ENCODE peak calls at places on chromosomes 5 and 9, in ten cellular contexts. U is Panc1, Y is HCT116, R is endothelial cell of umbilical vein, N is sigmoid colon, K is HepG2, Q is prostate gland, H is H1, O is breast epithelium, L is HL-60. I is an unnamed sample.

GRCh38 chr9:77954619-77955018 is 77.0 kb downstream of the GNAQ start:
- DNase-seq in H (no peak), L (no peak), O (no peak), K (no peak), Y (no peak), N (no peak), U (no peak), Q (no peak), R (no peak), I (no peak)

GRCh38 chr5:34586117-34586885 is 69.8 kb upstream of the RAI14 start:
- DNase-seq in L (no peak), H (no peak), K (peak), Y (no peak), O (no peak), R (peak), U (peak), Q (no peak), N (no peak), I (no peak)

GRCh38 chr5:109585012-109585599 is 104.6 kb upstream of the MAN2A1 start:
- DNase-seq in R (peak), K (no peak), L (no peak), Y (no peak), N (no peak), U (no peak), O (no peak), Q (no peak), H (no peak), I (no peak)

GRCh38 chr5:160604484-160604883 is 182.8 kb downstream of the PTTG1 start:
- DNase-seq in H (no peak), Q (no peak), R (no peak), Y (no peak), O (no peak), U (no peak), K (no peak), N (no peak), L (no peak), I (no peak)

GRCh38 chr9:1208185-1208584 is 158.0 kb downstream of the DMRT2 start:
- DNase-seq in K (no peak), U (no peak), Q (no peak), Y (no peak), H (no peak), O (no peak), R (no peak), N (no peak), L (no peak), I (no peak)

GRCh38 chr5:79702606-79703380 is 13.2 kb downstream of the CMYA5 start:
- DNase-seq in Q (no peak), Y (no peak), O (no peak), L (peak), H (no peak), K (peak), N (no peak), R (peak), U (no peak), I (no peak)

GRCh38 chr9:105046907-105047651 is 119.1 kb upstream of the ABCA1 start:
- DNase-seq in O (no peak), U (no peak), R (no peak), H (no peak), K (no peak), Y (no peak), Q (no peak), N (no peak), L (no peak), I (no peak)

GRCh38 chr5:162068412-162068811 is 839 bp downstream of the GABRG2 start:
- DNase-seq in Q (no peak), U (no peak), R (no peak), Y (no peak), O (no peak), K (peak), L (peak), H (peak), N (no peak), I (no peak)

GRCh38 chr9:83526221-83526620 is 12.0 kb downstream of the FRMD3 start:
- DNase-seq in U (no peak), L (no peak), R (no peak), O (no peak), H (no peak), N (no peak), Y (no peak), Q (no peak), K (no peak), I (no peak)

GRCh38 chr5:150619359-150620230 is 20.9 kb upstream of the SYNPO start:
- DNase-seq in Q (no peak), R (peak), O (no peak), K (no peak), U (no peak), L (no peak), H (no peak), N (no peak), Y (no peak), I (no peak)

GRCh38 chr9:98792096-98792490 is 4.3 kb downstream of the ANKS6 start:
- DNase-seq in O (no peak), H (no peak), R (no peak), U (no peak), N (no peak), L (no peak), K (no peak), Q (no peak), Y (no peak), I (no peak)

GRCh38 chr9:98790601-98791146 is 5.7 kb downstream of the ANKS6 start:
- DNase-seq in H (no peak), Q (no peak), K (no peak), Y (no peak), R (no peak), U (no peak), L (no peak), O (no peak), N (no peak), I (no peak)

GRCh38 chr9:98789765-98790600 is 6.4 kb downstream of the ANKS6 start:
- DNase-seq in Q (no peak), K (no peak), R (no peak), N (no peak), H (no peak), Y (no peak), U (no peak), O (no peak), L (no peak), I (no peak)

GRCh38 chr9:98793031-98793430 is 3.3 kb downstream of the ANKS6 start:
- DNase-seq in L (no peak), N (no peak), Q (no peak), H (no peak), O (peak), K (no peak), R (no peak), U (no peak), Y (no peak), I (no peak)

DNA sequence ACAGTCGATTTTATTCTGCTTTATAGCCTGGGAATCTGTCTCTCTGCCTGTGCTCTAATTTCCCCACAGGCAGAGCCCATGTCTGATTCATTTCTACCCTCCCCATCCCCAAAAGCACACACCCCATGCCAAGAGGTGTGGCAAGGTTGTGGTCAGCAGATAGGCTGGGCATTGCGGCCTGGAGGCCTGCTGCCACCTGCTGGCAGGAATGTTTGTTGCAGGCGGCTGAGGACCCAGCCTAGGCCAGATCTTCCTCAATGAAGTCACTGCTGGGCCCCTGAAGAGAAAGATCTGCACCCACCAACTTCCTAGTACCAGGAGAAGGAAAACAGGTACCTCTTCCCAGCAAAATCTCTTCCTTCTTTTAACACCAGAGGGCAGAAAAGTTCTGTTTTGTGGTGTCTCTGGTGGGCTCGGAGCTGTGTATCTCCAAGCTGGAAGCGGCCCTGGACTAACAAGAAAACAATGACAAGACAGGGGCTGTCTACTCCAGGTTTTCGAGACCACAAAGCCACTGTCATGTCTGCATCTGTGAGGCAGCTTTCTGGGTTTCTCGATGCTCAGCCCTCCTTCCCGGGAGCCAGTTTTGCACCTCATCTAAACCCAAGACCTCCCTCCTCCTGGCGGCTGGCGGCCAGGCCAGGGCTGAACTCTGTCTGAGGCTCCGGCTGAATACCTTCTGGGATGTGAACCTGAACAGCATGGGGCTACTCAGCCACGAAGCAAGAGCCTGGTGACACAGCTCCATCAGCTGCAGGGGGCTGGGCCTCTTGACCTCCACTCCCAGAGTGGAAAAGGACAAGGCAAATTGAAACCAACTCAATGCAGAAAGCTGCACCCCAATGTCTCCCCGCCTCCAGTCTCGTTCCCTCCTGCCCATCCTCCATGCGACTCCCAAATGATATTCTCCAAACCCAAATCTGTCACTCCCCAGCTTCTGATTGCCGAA is 4.9 kb downstream of the ANKS6 start:
- DNase-seq in H (peak), U (peak), Y (peak), O (peak), L (peak), R (peak), N (peak), K (peak), Q (peak), I (peak)
- TF ChIP-seq POLR2AphosphoS5 in H (no peak), U (no peak), Y (peak), O (peak), L (no peak), R (no peak), N (peak), K (no peak), Q (peak), I (peak)

GRCh38 chr9:121550569-121551512 is 51.2 kb upstream of the GGTA1 start:
- DNase-seq in H (peak), Q (peak), K (peak), U (no peak), O (peak), Y (peak), R (peak), L (peak), N (peak), I (peak)
- H3K4me3 ChIP-seq in H (peak), Q (peak), K (peak), U (peak), O (peak), Y (peak), R (no peak), L (no peak), N (peak), I (peak)

GRCh38 chr5:137995747-137996123 is 37.1 kb downstream of the FAM13B start:
- DNase-seq in N (no peak), O (no peak), U (no peak), Y (no peak), R (no peak), Q (no peak), K (no peak), L (no peak), H (no peak), I (no peak)
- TF ChIP-seq POLR2AphosphoS5 in N (no peak), O (no peak), U (no peak), Y (no peak), R (no peak), Q (no peak), K (no peak), L (no peak), H (no peak), I (no peak)

DNA sequence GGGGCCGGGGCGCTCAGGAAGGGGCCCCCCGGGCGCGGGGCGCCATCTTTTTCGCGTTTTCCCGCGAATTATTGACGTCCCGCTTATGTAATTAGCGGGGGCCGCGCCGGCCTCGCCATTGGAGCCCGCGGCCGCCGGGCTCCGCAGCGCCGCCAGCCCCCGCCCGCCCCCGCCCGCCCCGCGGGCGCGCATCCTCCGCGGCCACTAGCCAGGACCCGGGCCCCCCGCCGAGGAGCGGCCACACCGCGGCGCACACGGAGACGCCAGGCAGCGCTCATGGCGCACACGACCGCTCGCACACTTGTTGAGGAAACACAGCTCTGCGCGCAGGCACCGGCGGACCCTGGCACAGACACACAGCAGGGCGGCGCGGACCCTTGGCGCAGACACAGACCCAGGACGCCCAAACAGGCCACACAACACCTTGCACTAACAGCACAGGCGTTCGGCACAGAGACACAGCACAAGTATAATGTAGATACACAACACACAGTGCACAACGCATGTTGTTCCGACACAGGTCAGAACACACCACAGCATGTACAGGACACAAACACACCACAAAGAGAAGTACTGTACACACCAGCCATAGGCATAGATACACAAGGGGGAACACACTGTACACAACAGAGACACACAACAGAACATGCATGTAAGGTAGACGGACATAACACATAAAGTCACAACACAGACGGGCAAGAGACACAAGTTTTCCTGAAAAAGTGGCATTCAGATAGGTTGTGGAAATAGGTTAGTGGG is 467 bp upstream of the PHF19 start:
- DNase-seq in Q (peak), H (no peak), Y (no peak), U (no peak), L (peak), K (peak), R (peak), O (no peak), N (peak), I (peak)
- H3K4me3 ChIP-seq in Q (peak), H (peak), Y (peak), U (peak), L (peak), K (peak), R (peak), O (peak), N (peak), I (peak)

GRCh38 chr5:145834917-145835838 is at the start of gene PRELID2:
- DNase-seq in U (peak), N (peak), L (peak), R (peak), K (peak), O (peak), Q (peak), H (peak), Y (peak), I (peak)
- TF ChIP-seq POLR2AphosphoS5 in U (peak), N (peak), L (no peak), R (peak), K (peak), O (peak), Q (peak), H (no peak), Y (peak), I (peak)

DNA sequence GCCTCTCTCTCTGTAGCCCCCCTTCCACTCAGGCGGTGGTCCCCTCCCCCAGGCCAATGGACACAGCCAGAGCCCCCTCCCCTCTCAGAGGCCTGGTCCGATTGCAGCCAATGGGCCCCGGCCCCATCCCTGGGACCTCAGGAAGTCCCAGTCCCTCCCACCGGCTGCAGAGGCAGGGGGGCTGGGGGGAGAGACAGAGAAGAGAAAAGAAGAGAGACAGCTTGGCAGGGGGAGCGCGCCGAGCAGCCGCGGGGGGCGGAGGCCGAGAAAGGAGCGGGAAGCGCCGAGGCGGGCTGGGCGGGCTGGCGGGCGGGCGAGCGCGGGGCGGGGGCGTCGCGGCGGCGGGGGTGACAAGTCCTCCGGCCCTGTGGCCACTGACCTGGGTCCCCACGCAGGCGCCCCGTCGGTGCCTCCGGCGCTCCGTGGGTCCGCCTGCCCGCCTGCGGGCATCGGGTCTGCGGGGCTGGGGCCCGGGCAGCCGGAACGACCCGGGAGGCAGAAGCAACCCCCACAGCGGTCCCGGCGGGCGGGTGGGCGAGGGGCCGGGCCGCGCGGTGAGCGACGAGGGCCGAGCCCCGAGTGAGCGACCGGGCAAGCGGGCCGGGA is 11.8 kb downstream of the CNTFR start:
- DNase-seq in K (no peak), N (no peak), O (no peak), Y (no peak), H (no peak), L (no peak), R (no peak), U (no peak), Q (no peak), I (no peak)
- H3K4me3 ChIP-seq in K (no peak), N (peak), O (peak), Y (no peak), H (peak), L (no peak), R (no peak), U (no peak), Q (peak), I (peak)

GRCh38 chr9:16236882-16237281 is 633.6 kb downstream of the BNC2 start:
- DNase-seq in Y (no peak), H (no peak), Q (no peak), L (no peak), N (peak), U (no peak), K (no peak), O (no peak), R (no peak), I (no peak)

GRCh38 chr9:16241231-16241630 is 629.2 kb downstream of the BNC2 start:
- DNase-seq in H (no peak), Q (no peak), U (no peak), L (no peak), N (no peak), R (no peak), Y (no peak), O (no peak), K (no peak), I (no peak)

GRCh38 chr9:16230731-16231130 is 639.7 kb downstream of the BNC2 start:
- DNase-seq in L (no peak), K (no peak), Q (no peak), N (peak), R (no peak), Y (no peak), U (no peak), O (no peak), H (no peak), I (no peak)

GRCh38 chr9:16238730-16239129 is 631.7 kb downstream of the BNC2 start:
- DNase-seq in R (no peak), Y (no peak), H (no peak), K (no peak), Q (no peak), N (no peak), O (no peak), U (no peak), L (no peak), I (no peak)

GRCh38 chr9:16236326-16236725 is 634.1 kb downstream of the BNC2 start:
- DNase-seq in R (no peak), K (no peak), N (peak), U (no peak), Q (no peak), L (no peak), O (no peak), H (no peak), Y (no peak), I (no peak)
- TF ChIP-seq POLR2AphosphoS5 in R (no peak), K (no peak), N (peak), U (no peak), Q (no peak), L (no peak), O (peak), H (no peak), Y (no peak), I (peak)

GRCh38 chr9:3240651-3241268 is 285.0 kb downstream of the RFX3 start:
- DNase-seq in N (peak), O (peak), Q (peak), U (peak), R (peak), Y (peak), L (peak), H (peak), K (peak), I (peak)

GRCh38 chr9:3237121-3237520 is 288.7 kb downstream of the RFX3 start:
- DNase-seq in Y (no peak), K (no peak), O (no peak), L (no peak), H (no peak), U (no peak), N (no peak), R (no peak), Q (no peak), I (no peak)

GRCh38 chr9:3238241-3238640 is 287.6 kb downstream of the RFX3 start:
- DNase-seq in Q (no peak), Y (no peak), K (peak), U (no peak), N (no peak), R (no peak), H (no peak), O (no peak), L (no peak), I (no peak)

GRCh38 chr9:3241290-3241689 is 284.5 kb downstream of the RFX3 start:
- DNase-seq in H (no peak), N (no peak), K (no peak), Q (no peak), R (no peak), O (no peak), U (no peak), L (no peak), Y (no peak), I (no peak)

DNA sequence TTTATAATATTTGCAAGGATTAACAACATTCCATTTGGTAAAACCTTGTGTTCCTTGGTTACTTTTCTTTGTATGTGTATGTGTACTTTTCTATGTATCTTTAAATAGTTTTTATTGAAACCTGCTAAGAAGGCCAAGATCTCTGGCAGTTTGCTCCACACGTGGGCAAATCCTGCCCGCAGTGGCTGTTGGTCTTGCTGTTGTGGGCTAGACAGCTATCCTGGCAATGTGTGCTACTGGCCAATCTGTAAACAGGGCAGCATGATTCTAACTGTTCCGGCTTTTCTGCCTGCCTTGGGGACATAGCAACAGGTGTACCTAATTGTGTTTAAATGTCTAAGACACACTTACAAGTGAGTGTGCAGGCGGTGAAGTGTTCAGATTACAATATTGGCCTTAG is 286.6 kb downstream of the RFX3 start:
- DNase-seq in H (no peak), L (no peak), N (no peak), O (no peak), Y (no peak), Q (peak), U (no peak), K (no peak), R (no peak), I (no peak)
- H3K4me3 ChIP-seq in H (no peak), L (no peak), N (no peak), O (no peak), Y (no peak), Q (no peak), U (no peak), K (no peak), R (no peak), I (no peak)

GRCh38 chr5:143355710-143356109 is 47.8 kb downstream of the NR3C1 start:
- DNase-seq in R (peak), Y (peak), Q (peak), N (peak), K (peak), H (no peak), O (peak), U (peak), L (no peak), I (peak)
- TF ChIP-seq POLR2AphosphoS5 in R (peak), Y (peak), Q (peak), N (peak), K (no peak), H (no peak), O (no peak), U (peak), L (no peak), I (peak)

DNA sequence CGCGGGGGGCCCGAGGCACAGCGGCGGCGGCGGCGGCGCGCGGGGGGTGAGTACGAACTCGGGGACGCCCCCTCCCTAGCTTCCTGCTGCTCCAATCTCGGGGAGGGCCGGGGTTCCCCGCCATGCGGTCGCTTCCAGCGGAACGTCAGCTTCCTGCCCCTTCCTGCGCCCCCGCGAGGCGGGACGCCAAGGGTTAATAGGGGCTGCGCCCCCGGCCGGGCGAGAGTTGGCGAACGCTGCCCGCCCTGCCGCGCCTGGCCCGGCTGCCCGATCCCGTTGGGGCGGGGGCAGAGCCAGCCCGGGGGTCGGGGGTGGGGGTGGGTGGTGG is 594 bp downstream of the COL27A1 start:
- DNase-seq in R (no peak), L (no peak), H (no peak), O (no peak), Y (no peak), N (no peak), U (no peak), K (no peak), Q (no peak), I (no peak)
- H3K4me3 ChIP-seq in R (peak), L (peak), H (peak), O (peak), Y (peak), N (peak), U (peak), K (peak), Q (peak), I (peak)

I was measured in stomach.